ENCODE peak calls at places on chromosomes 7 and 10, in four cellular contexts. One of them, this sample, is unnamed.

GRCh38 chr7:36153571-36154097 is 580 bp downstream of the EEPD1 start:
- DNase-seq in activated CD8-positive, alpha-beta memory T cell treated with anti-CD3 and anti-CD28 coated beads for 24 hours: peak; percentile 82
- DNase-seq in GM03348: peak; percentile 11
- DNase-seq in stimulated activated CD4-positive, alpha-beta T cell treated with anti-CD3 and anti-CD28 coated beads, Interleukin-1b, Interleukin-23, amount 100 ng/mL, for 24 hours: no peak
- DNase-seq in this sample: no peak

GRCh38 chr7:96238474-96238873 is 83.4 kb downstream of the SLC25A13 start:
- DNase-seq in activated CD8-positive, alpha-beta memory T cell treated with anti-CD3 and anti-CD28 coated beads for 24 hours: no peak
- DNase-seq in GM03348: no peak
- DNase-seq in stimulated activated CD4-positive, alpha-beta T cell treated with anti-CD3 and anti-CD28 coated beads, Interleukin-1b, Interleukin-23, amount 100 ng/mL, for 24 hours: no peak
- DNase-seq in this sample: no peak

GRCh38 chr10:92052741-92053140 is 129.2 kb downstream of the BTAF1 start:
- DNase-seq in activated CD8-positive, alpha-beta memory T cell treated with anti-CD3 and anti-CD28 coated beads for 24 hours: no peak
- DNase-seq in GM03348: no peak
- DNase-seq in stimulated activated CD4-positive, alpha-beta T cell treated with anti-CD3 and anti-CD28 coated beads, Interleukin-1b, Interleukin-23, amount 100 ng/mL, for 24 hours: no peak
- DNase-seq in this sample: no peak

GRCh38 chr10:48655426-48656240 is 29.0 kb upstream of the WDFY4 start:
- DNase-seq in activated CD8-positive, alpha-beta memory T cell treated with anti-CD3 and anti-CD28 coated beads for 24 hours: no peak
- DNase-seq in GM03348: peak; percentile 85
- DNase-seq in stimulated activated CD4-positive, alpha-beta T cell treated with anti-CD3 and anti-CD28 coated beads, Interleukin-1b, Interleukin-23, amount 100 ng/mL, for 24 hours: no peak
- DNase-seq in this sample: peak; percentile 93

GRCh38 chr10:129709627-129710509 is 242.8 kb downstream of the MGMT start:
- DNase-seq in activated CD8-positive, alpha-beta memory T cell treated with anti-CD3 and anti-CD28 coated beads for 24 hours: no peak
- DNase-seq in GM03348: no peak
- DNase-seq in stimulated activated CD4-positive, alpha-beta T cell treated with anti-CD3 and anti-CD28 coated beads, Interleukin-1b, Interleukin-23, amount 100 ng/mL, for 24 hours: no peak
- DNase-seq in this sample: no peak

GRCh38 chr7:35802649-35803048 is 1.8 kb downstream of the SEPTIN7 start:
- DNase-seq in activated CD8-positive, alpha-beta memory T cell treated with anti-CD3 and anti-CD28 coated beads for 24 hours: no peak
- DNase-seq in GM03348: no peak
- DNase-seq in stimulated activated CD4-positive, alpha-beta T cell treated with anti-CD3 and anti-CD28 coated beads, Interleukin-1b, Interleukin-23, amount 100 ng/mL, for 24 hours: no peak
- DNase-seq in this sample: no peak

GRCh38 chr10:42475168-42476098 is 162.9 kb downstream of the ZNF33B start:
- DNase-seq in activated CD8-positive, alpha-beta memory T cell treated with anti-CD3 and anti-CD28 coated beads for 24 hours: no peak
- DNase-seq in GM03348: peak; percentile 68
- DNase-seq in stimulated activated CD4-positive, alpha-beta T cell treated with anti-CD3 and anti-CD28 coated beads, Interleukin-1b, Interleukin-23, amount 100 ng/mL, for 24 hours: no peak
- DNase-seq in this sample: no peak

GRCh38 chr7:157220916-157221569 is 82.3 kb downstream of the UBE3C start:
- DNase-seq in activated CD8-positive, alpha-beta memory T cell treated with anti-CD3 and anti-CD28 coated beads for 24 hours: no peak
- DNase-seq in GM03348: no peak
- DNase-seq in stimulated activated CD4-positive, alpha-beta T cell treated with anti-CD3 and anti-CD28 coated beads, Interleukin-1b, Interleukin-23, amount 100 ng/mL, for 24 hours: no peak
- DNase-seq in this sample: no peak

GRCh38 chr7:47786557-47787248 is 161.6 kb downstream of the PKD1L1 start:
- DNase-seq in activated CD8-positive, alpha-beta memory T cell treated with anti-CD3 and anti-CD28 coated beads for 24 hours: no peak
- DNase-seq in GM03348: peak; percentile 92
- DNase-seq in stimulated activated CD4-positive, alpha-beta T cell treated with anti-CD3 and anti-CD28 coated beads, Interleukin-1b, Interleukin-23, amount 100 ng/mL, for 24 hours: no peak
- DNase-seq in this sample: peak; percentile 90

GRCh38 chr7:5248201-5248885 is 34.4 kb upstream of the SLC29A4 start:
- DNase-seq in activated CD8-positive, alpha-beta memory T cell treated with anti-CD3 and anti-CD28 coated beads for 24 hours: no peak
- DNase-seq in GM03348: no peak
- DNase-seq in stimulated activated CD4-positive, alpha-beta T cell treated with anti-CD3 and anti-CD28 coated beads, Interleukin-1b, Interleukin-23, amount 100 ng/mL, for 24 hours: no peak
- DNase-seq in this sample: no peak

GRCh38 chr7:24521917-24522583 is 51.2 kb upstream of the PALS2 start:
- DNase-seq in activated CD8-positive, alpha-beta memory T cell treated with anti-CD3 and anti-CD28 coated beads for 24 hours: no peak
- DNase-seq in GM03348: no peak
- DNase-seq in stimulated activated CD4-positive, alpha-beta T cell treated with anti-CD3 and anti-CD28 coated beads, Interleukin-1b, Interleukin-23, amount 100 ng/mL, for 24 hours: no peak
- DNase-seq in this sample: no peak

GRCh38 chr7:21300692-21301091 is 127.2 kb upstream of the SP4 start:
- DNase-seq in activated CD8-positive, alpha-beta memory T cell treated with anti-CD3 and anti-CD28 coated beads for 24 hours: no peak
- DNase-seq in GM03348: no peak
- DNase-seq in stimulated activated CD4-positive, alpha-beta T cell treated with anti-CD3 and anti-CD28 coated beads, Interleukin-1b, Interleukin-23, amount 100 ng/mL, for 24 hours: no peak
- DNase-seq in this sample: no peak

This sample was measured in esophagus muscularis mucosa.